ENCODE peak calls at places on chromosomes 7 and 10, in four cellular contexts. R, Z, T and X are unnamed samples.
A peak's percentile ranks its signal among the peaks of the same experiment; 100 is the strongest.

GRCh38 chr7:32506266-32507054 is 11.2 kb downstream of the AVL9 start:
- DNase-seq in T (no peak), R (no peak), Z (no peak), X (no peak)

GRCh38 chr10:133159950-133160812 is at the start of gene KNDC1:
- DNase-seq in Z (no peak), R (no peak), T (no peak), X (no peak)

GRCh38 chr10:109974509-109975191 is 33.1 kb upstream of the ADD3 start:
- DNase-seq in R (no peak), Z (no peak), T (peak; percentile 54), X (no peak)

GRCh38 chr10:49205206-49205605 is 17.0 kb upstream of the TMEM273 start:
- DNase-seq in T (no peak), R (no peak), Z (no peak), X (no peak)

GRCh38 chr7:118184392-118184899 is 482 bp downstream of the LSM8 start:
- DNase-seq in R (no peak), Z (no peak), T (no peak), X (no peak)

GRCh38 chr10:133473270-133473669 is 19.5 kb downstream of the SCART1 start:
- DNase-seq in Z (no peak), R (no peak), T (no peak), X (no peak)

GRCh38 chr10:17240617-17241016 is 12.6 kb downstream of the VIM start:
- DNase-seq in Z (no peak), T (no peak), R (no peak), X (no peak)

GRCh38 chr10:110783509-110784103 is 88.1 kb upstream of the PDCD4 start:
- DNase-seq in Z (peak; percentile 30), T (no peak), R (no peak), X (no peak)

GRCh38 chr10:59104186-59104585 is 72.3 kb upstream of the PHYHIPL start:
- DNase-seq in T (no peak), Z (no peak), R (no peak), X (no peak)

GRCh38 chr7:131105294-131105802 is 222.3 kb upstream of the MKLN1 start:
- DNase-seq in R (no peak), Z (no peak), T (no peak), X (no peak)

GRCh38 chr10:110870823-110871235 is 899 bp upstream of the PDCD4 start:
- DNase-seq in T (peak; percentile 51), Z (no peak), R (no peak), X (no peak)

GRCh38 chr10:120634629-120635028 is 177.6 kb downstream of the PLPP4 start:
- DNase-seq in T (no peak), R (no peak), Z (no peak), X (no peak)

GRCh38 chr7:48786951-48787350 is 137.4 kb upstream of the CDC14C start:
- DNase-seq in Z (no peak), R (peak; percentile 97), T (no peak), X (no peak)

GRCh38 chr10:101289541-101289940 is 60.3 kb upstream of the LBX1 start:
- DNase-seq in R (no peak), Z (no peak), T (no peak), X (no peak)

GRCh38 chr7:86846494-86847190 is 202.9 kb downstream of the GRM3 start:
- DNase-seq in T (peak; percentile 57), R (peak; percentile 23), Z (no peak), X (no peak)

GRCh38 chr7:120334475-120334874 is 61.5 kb downstream of the KCND2 start:
- DNase-seq in R (no peak), T (no peak), Z (no peak), X (no peak)

GRCh38 chr7:44176486-44176885 is 12.8 kb downstream of the GCK start:
- DNase-seq in R (no peak), T (no peak), Z (no peak), X (no peak)

GRCh38 chr7:134562136-134562535 is 13.2 kb downstream of the AKR1B15 start:
- DNase-seq in Z (no peak), R (no peak), T (no peak), X (no peak)

GRCh38 chr10:98556061-98556460 is 109.3 kb upstream of the HPS1 start:
- DNase-seq in Z (no peak), R (no peak), T (no peak), X (no peak)